ENCODE peak calls at places on chromosome 11, in eight cellular contexts. I, B, S, V, M, O, D and E are unnamed samples.
A peak's percentile ranks its signal among the peaks of the same experiment; 100 is the strongest.

GRCh38 chr11:131674051-131674755 is 303.8 kb downstream of the NTM start:
- DNase-seq in M (peak; percentile 86), D (peak; percentile 51), S (peak; percentile 80), B (peak; percentile 80), O (peak; percentile 75), V (peak; percentile 84), I (peak; percentile 64), E (peak; percentile 38)

GRCh38 chr11:87428266-87428665 is 390.5 kb downstream of the TMEM135 start:
- DNase-seq in B (no peak), S (no peak), D (no peak), M (no peak), O (no peak), V (peak; percentile 17), I (no peak), E (no peak)

GRCh38 chr11:17700991-17701390 is 18.4 kb upstream of the MYOD1 start:
- DNase-seq in M (no peak), B (no peak), I (no peak), S (no peak), O (no peak), V (no peak), D (no peak), E (no peak)

GRCh38 chr11:106304274-106304673 is 226.8 kb downstream of the AASDHPPT start:
- DNase-seq in O (no peak), I (no peak), M (no peak), S (no peak), B (peak; percentile 50), V (peak; percentile 65), D (no peak), E (no peak)

GRCh38 chr11:2750601-2751522 is 51.1 kb upstream of the KCNQ1OT1 start:
- DNase-seq in M (peak; percentile 51), S (peak; percentile 54), I (no peak), O (peak; percentile 53), V (peak; percentile 7), D (no peak), B (no peak), E (no peak)

GRCh38 chr11:34594603-34595002 is 26.3 kb upstream of the EHF start:
- DNase-seq in D (no peak), I (no peak), B (no peak), S (no peak), V (no peak), O (no peak), M (no peak), E (no peak)

GRCh38 chr11:114132944-114133394 is 73.5 kb downstream of the ZBTB16 start:
- DNase-seq in B (peak; percentile 85), S (peak; percentile 78), I (no peak), D (no peak), M (no peak), V (peak; percentile 64), O (no peak), E (no peak)

GRCh38 chr11:9528141-9528511 is 45.3 kb upstream of the WEE1 start:
- DNase-seq in O (no peak), S (no peak), I (no peak), V (no peak), M (no peak), D (no peak), B (no peak), E (no peak)

GRCh38 chr11:125312391-125312790 is 147.8 kb downstream of the PKNOX2 start:
- DNase-seq in O (no peak), V (no peak), B (no peak), M (no peak), I (no peak), S (no peak), D (no peak), E (no peak)

GRCh38 chr11:3158131-3158591 is 6.9 kb downstream of the OSBPL5 start:
- DNase-seq in D (no peak), B (no peak), V (no peak), O (no peak), I (no peak), M (peak; percentile 32), S (peak; percentile 38), E (no peak)

GRCh38 chr11:46367244-46367915 is 14.1 kb upstream of the MDK start:
- DNase-seq in O (peak; percentile 67), M (peak; percentile 73), D (peak; percentile 69), B (peak; percentile 28), I (peak; percentile 86), V (no peak), S (peak; percentile 86), E (no peak)

GRCh38 chr11:62603771-62604170 is 2.1 kb upstream of the MTA2 start:
- DNase-seq in I (no peak), D (no peak), V (no peak), S (peak; percentile 47), B (no peak), M (no peak), O (no peak), E (no peak)

GRCh38 chr11:114036156-114036811 is 23.2 kb upstream of the ZBTB16 start:
- DNase-seq in B (peak; percentile 69), O (peak; percentile 81), D (peak; percentile 28), I (peak; percentile 64), V (peak; percentile 67), M (peak; percentile 76), S (peak; percentile 94), E (peak; percentile 41)

GRCh38 chr11:9573775-9574555 is 495 bp downstream of the WEE1 start:
- DNase-seq in S (peak; percentile 56), O (no peak), D (peak; percentile 4), I (peak; percentile 34), B (no peak), V (no peak), M (no peak), E (peak; percentile 32)

GRCh38 chr11:23041104-23041503 is 180.8 kb upstream of the CCDC179 start:
- DNase-seq in S (no peak), O (no peak), D (no peak), I (no peak), V (no peak), M (no peak), B (no peak), E (no peak)

GRCh38 chr11:17767301-17767885 is 32.8 kb downstream of the KCNC1 start:
- DNase-seq in I (no peak), B (no peak), D (no peak), S (peak; percentile 19), O (no peak), M (peak; percentile 23), V (no peak), E (no peak)

GRCh38 chr11:106088896-106089295 is 11.4 kb downstream of the AASDHPPT start:
- DNase-seq in D (no peak), O (no peak), S (no peak), I (no peak), B (peak; percentile 32), M (no peak), V (peak; percentile 75), E (no peak)

GRCh38 chr11:22703040-22703439 is 36.6 kb downstream of the GAS2 start:
- DNase-seq in D (no peak), O (peak; percentile 39), S (no peak), I (peak; percentile 17), M (no peak), V (peak; percentile 85), B (peak; percentile 86), E (peak; percentile 3)

GRCh38 chr11:134566311-134566710 is 154.3 kb upstream of the B3GAT1 start:
- DNase-seq in I (no peak), O (no peak), B (no peak), S (no peak), M (no peak), D (no peak), V (no peak), E (no peak)

GRCh38 chr11:94706211-94706610 is 61.9 kb upstream of the AMOTL1 start:
- DNase-seq in I (no peak), B (peak; percentile 15), V (peak; percentile 40), M (no peak), S (peak; percentile 64), O (no peak), D (no peak), E (no peak)

GRCh38 chr11:18703001-18703763 is 4.6 kb downstream of the TMEM86A start:
- DNase-seq in I (no peak), B (no peak), M (no peak), V (no peak), O (no peak), S (no peak), D (no peak), E (no peak)

GRCh38 chr11:40037005-40037404 is 1422.4 kb downstream of the LRRC4C start:
- DNase-seq in I (no peak), V (no peak), M (no peak), D (no peak), S (no peak), O (no peak), B (no peak), E (no peak)

GRCh38 chr11:8381871-8382396 is 118.3 kb upstream of the LMO1 start:
- DNase-seq in S (no peak), M (no peak), D (no peak), I (no peak), V (no peak), B (no peak), O (no peak), E (no peak)

GRCh38 chr11:2271077-2271326 is 614 bp upstream of the ASCL2 start:
- DNase-seq in D (no peak), B (no peak), O (no peak), V (no peak), S (peak; percentile 65), M (no peak), I (peak; percentile 43), E (no peak)

GRCh38 chr11:46948378-46949131 is 12.0 kb downstream of the CSTPP1 start:
- DNase-seq in S (no peak), B (peak; percentile 86), D (no peak), O (peak; percentile 49), V (peak; percentile 89), I (no peak), M (no peak), E (no peak)

GRCh38 chr11:68347345-68347744 is 35.0 kb downstream of the LRP5 start:
- DNase-seq in M (no peak), B (no peak), O (no peak), I (no peak), D (no peak), S (no peak), V (no peak), E (no peak)

GRCh38 chr11:35011944-35012343 is 95.5 kb downstream of the PDHX start:
- DNase-seq in S (no peak), V (no peak), D (no peak), I (no peak), O (no peak), B (no peak), M (no peak), E (no peak)

GRCh38 chr11:73655686-73656085 is 9.3 kb downstream of the PLEKHB1 start:
- DNase-seq in D (no peak), I (no peak), B (no peak), O (no peak), M (no peak), V (no peak), S (no peak), E (no peak)

GRCh38 chr11:86740628-86741488 is 59.5 kb upstream of the PRSS23 start:
- DNase-seq in B (peak; percentile 98), M (peak; percentile 50), D (no peak), I (no peak), O (peak; percentile 44), S (peak; percentile 52), V (peak; percentile 98), E (peak; percentile 77)